ENCODE peak calls at places on chromosomes 13 and 19, in five cellular contexts. S, X, C, B and L are unnamed samples.

GRCh38 chr13:100854091-100854490 is 179.5 kb upstream of the TMTC4 start:
- DNase-seq in S (no peak), X (peak), C (no peak), B (no peak), L (no peak)

GRCh38 chr19:723247-723646 is 14.5 kb downstream of the PALM start:
- DNase-seq in S (no peak), X (no peak), C (no peak), B (no peak), L (no peak)

GRCh38 chr13:25171517-25172302 is at the start of gene AMER2:
- DNase-seq in S (peak), X (no peak), C (peak), B (peak), L (peak)

GRCh38 chr13:105721056-105721455 is 814.4 kb downstream of the EFNB2 start:
- DNase-seq in S (no peak), X (no peak), C (no peak), B (peak), L (no peak)

GRCh38 chr13:28337196-28338045 is 157.5 kb downstream of the FLT1 start:
- DNase-seq in S (no peak), X (no peak), C (no peak), B (peak), L (no peak)

GRCh38 chr19:23263870-23264590 is 13.8 kb upstream of the ZNF724 start:
- DNase-seq in S (no peak), X (no peak), C (no peak), B (no peak), L (peak)

GRCh38 chr19:23823952-23824389 is 65.3 kb upstream of the ZNF681 start:
- DNase-seq in S (peak), X (peak), C (no peak), B (peak), L (peak)

GRCh38 chr19:45717983-45718650 is 12.6 kb downstream of the FBXO46 start:
- DNase-seq in S (no peak), X (peak), C (no peak), B (peak), L (no peak)

GRCh38 chr19:17336872-17337674 is at the start of gene GTPBP3:
- DNase-seq in S (peak), X (peak), C (peak), B (peak), L (peak)

GRCh38 chr13:104426435-104426834 is 1360.2 kb upstream of the SLC10A2 start:
- DNase-seq in S (no peak), X (no peak), C (no peak), B (no peak), L (no peak)

GRCh38 chr13:48069573-48069972 is 25.3 kb downstream of the MED4 start:
- DNase-seq in S (no peak), X (no peak), C (no peak), B (no peak), L (no peak)

GRCh38 chr13:104648291-104648690 is 1582.1 kb upstream of the SLC10A2 start:
- DNase-seq in S (no peak), X (no peak), C (no peak), B (no peak), L (no peak)

GRCh38 chr19:39390460-39390758 is 497 bp downstream of the PAF1 start:
- DNase-seq in S (no peak), X (no peak), C (no peak), B (no peak), L (peak)

GRCh38 chr13:50892162-50892944 is 17.2 kb upstream of the RNASEH2B start:
- DNase-seq in S (no peak), X (no peak), C (no peak), B (no peak), L (no peak)

GRCh38 chr19:43660301-43660700 is 9.7 kb downstream of the PLAUR start:
- DNase-seq in S (no peak), X (no peak), C (no peak), B (no peak), L (no peak)

GRCh38 chr19:2034729-2035589 is 16.1 kb downstream of the MKNK2 start:
- DNase-seq in S (no peak), X (peak), C (peak), B (peak), L (peak)

GRCh38 chr13:44855860-44856259 is 133.4 kb downstream of the NUFIP1 start:
- DNase-seq in S (no peak), X (no peak), C (no peak), B (no peak), L (no peak)

GRCh38 chr13:110187501-110188161 is 119.3 kb downstream of the COL4A1 start:
- DNase-seq in S (no peak), X (no peak), C (no peak), B (peak), L (no peak)

GRCh38 chr13:93800342-93800741 is 573.7 kb downstream of the GPC6 start:
- DNase-seq in S (no peak), X (no peak), C (no peak), B (peak), L (no peak)

GRCh38 chr19:23470873-23471555 is 75.7 kb upstream of the ZNF91 start:
- DNase-seq in S (no peak), X (no peak), C (no peak), B (no peak), L (peak)

GRCh38 chr13:60167121-60167520 is 3.4 kb upstream of the DIAPH3 start:
- DNase-seq in S (no peak), X (no peak), C (no peak), B (no peak), L (peak)

GRCh38 chr19:53655042-53655665 is 23.4 kb downstream of the DPRX start:
- DNase-seq in S (no peak), X (no peak), C (no peak), B (no peak), L (no peak)

GRCh38 chr19:13492128-13492527 is 14.2 kb downstream of the CACNA1A start:
- DNase-seq in S (no peak), X (no peak), C (no peak), B (no peak), L (no peak)

GRCh38 chr13:54029226-54029625 is 1000.6 kb downstream of the OLFM4 start:
- DNase-seq in S (peak), X (no peak), C (no peak), B (peak), L (peak)

GRCh38 chr13:79338343-79338742 is 67.7 kb downstream of the RBM26 start:
- DNase-seq in S (no peak), X (no peak), C (no peak), B (no peak), L (peak)

GRCh38 chr13:36526897-36527296 is 94.6 kb downstream of the CCNA1 start:
- DNase-seq in S (no peak), X (no peak), C (no peak), B (no peak), L (no peak)

GRCh38 chr13:54387607-54388006 is 1359.0 kb downstream of the OLFM4 start:
- DNase-seq in S (no peak), X (no peak), C (no peak), B (no peak), L (no peak)

GRCh38 chr19:54209748-54210494 is 9.3 kb downstream of the RPS9 start:
- DNase-seq in S (no peak), X (no peak), C (no peak), B (peak), L (peak)

GRCh38 chr13:100625447-100625846 is 36.9 kb upstream of the GGACT start:
- DNase-seq in S (no peak), X (no peak), C (no peak), B (no peak), L (peak)

GRCh38 chr13:57629821-57630235 is 1.7 kb upstream of the PCDH17 start:
- DNase-seq in S (peak), X (peak), C (peak), B (peak), L (peak)

GRCh38 chr13:79108914-79109643 is 297.0 kb downstream of the RBM26 start:
- DNase-seq in S (no peak), X (no peak), C (no peak), B (no peak), L (no peak)

GRCh38 chr13:60654405-60654804 is 257.4 kb downstream of the TDRD3 start:
- DNase-seq in S (no peak), X (no peak), C (no peak), B (peak), L (peak)

GRCh38 chr19:39870171-39870971 is 24.2 kb upstream of the FBL start:
- DNase-seq in S (no peak), X (peak), C (peak), B (no peak), L (no peak)

GRCh38 chr13:75398072-75398471 is 83.9 kb downstream of the TBC1D4 start:
- DNase-seq in S (no peak), X (no peak), C (no peak), B (no peak), L (no peak)

GRCh38 chr19:34480971-34481821 is at the start of gene WTIP:
- DNase-seq in S (peak), X (peak), C (peak), B (peak), L (peak)
- H4K8ac ChIP-seq in S (peak), X (no peak), C (peak), B (peak), L (peak)

GRCh38 chr13:98094678-98095266 is 48.1 kb upstream of the FARP1 start:
- DNase-seq in S (no peak), X (no peak), C (no peak), B (no peak), L (no peak)

GRCh38 chr13:98083936-98084335 is 59.0 kb upstream of the FARP1 start:
- DNase-seq in S (no peak), X (no peak), C (no peak), B (no peak), L (no peak)

GRCh38 chr13:98089246-98089645 is 53.6 kb upstream of the FARP1 start:
- DNase-seq in S (no peak), X (no peak), C (no peak), B (peak), L (no peak)

GRCh38 chr13:98092888-98093287 is 50.0 kb upstream of the FARP1 start:
- DNase-seq in S (no peak), X (no peak), C (no peak), B (no peak), L (no peak)

GRCh38 chr13:98089826-98090225 is 53.1 kb upstream of the FARP1 start:
- DNase-seq in S (no peak), X (no peak), C (no peak), B (no peak), L (no peak)
- H3K9ac ChIP-seq in S (no peak), X (no peak), C (no peak), B (peak), L (no peak)

GRCh38 chr19:3743486-3743885 is 18.0 kb downstream of the APBA3 start:
- DNase-seq in S (no peak), X (no peak), C (no peak), B (peak), L (no peak)
- H2BK12ac ChIP-seq in S (no peak), X (no peak), C (no peak), B (no peak), L (no peak)

DNA sequence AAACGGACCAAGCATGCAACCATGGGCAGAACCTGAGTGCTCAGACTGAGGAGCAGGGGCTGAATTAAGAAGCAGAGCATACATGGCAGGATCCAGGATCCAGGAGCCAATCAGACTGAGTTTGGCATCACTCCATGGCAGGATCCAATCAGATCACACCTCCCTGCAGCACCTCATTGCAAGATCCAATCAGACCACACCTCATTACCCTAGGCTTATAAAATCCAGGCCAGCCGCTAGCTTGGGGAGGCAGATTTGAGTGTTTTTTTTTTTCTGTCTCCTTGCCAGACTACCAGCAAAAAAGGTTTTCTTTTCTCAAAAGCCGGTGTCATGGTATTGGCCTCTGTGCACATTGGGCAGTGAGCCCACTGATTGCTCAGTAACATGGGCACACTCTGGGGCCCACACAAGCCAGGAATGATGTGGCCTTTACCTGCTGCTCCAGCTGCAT is 127.9 kb upstream of the GJB6 start:
- DNase-seq in S (no peak), X (no peak), C (no peak), B (peak), L (no peak)
- H4K8ac ChIP-seq in S (no peak), X (no peak), C (no peak), B (no peak), L (no peak)

GRCh38 chr13:113366031-113366588 is 2.2 kb upstream of the GRTP1 start:
- DNase-seq in S (no peak), X (no peak), C (peak), B (no peak), L (no peak)

GRCh38 chr13:113365551-113365971 is 1.6 kb upstream of the GRTP1 start:
- DNase-seq in S (no peak), X (no peak), C (peak), B (no peak), L (no peak)

GRCh38 chr13:113367020-113367560 is 3.2 kb upstream of the GRTP1 start:
- DNase-seq in S (no peak), X (no peak), C (peak), B (no peak), L (no peak)

GRCh38 chr13:113364371-113364932 is 522 bp upstream of the GRTP1 start:
- DNase-seq in S (peak), X (no peak), C (no peak), B (no peak), L (no peak)

DNA sequence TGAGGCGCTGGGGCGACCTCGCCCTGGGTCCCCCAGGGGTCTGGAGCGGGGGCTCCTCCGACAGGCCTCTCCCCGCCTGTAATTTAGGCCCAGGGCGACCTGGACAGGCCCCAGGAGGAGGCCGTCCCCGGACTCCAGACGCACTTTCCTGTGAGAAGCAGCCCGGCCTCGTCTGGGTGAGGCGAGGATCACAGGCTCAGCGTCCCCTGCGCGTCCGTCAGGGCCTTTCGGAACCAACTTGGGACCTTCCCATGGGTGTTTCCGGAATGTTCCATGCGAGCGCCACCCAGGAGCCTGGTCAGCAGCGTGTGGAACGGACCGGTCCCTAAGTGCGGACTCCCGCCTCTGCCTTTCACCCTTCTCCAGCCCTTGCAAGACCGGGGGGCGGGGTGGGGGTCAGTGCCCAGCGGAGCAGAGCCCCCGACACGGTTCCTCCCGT is 1.0 kb upstream of the GRTP1 start:
- DNase-seq in S (no peak), X (no peak), C (no peak), B (no peak), L (no peak)
- H3K9ac ChIP-seq in S (no peak), X (no peak), C (no peak), B (peak), L (no peak)

DNA sequence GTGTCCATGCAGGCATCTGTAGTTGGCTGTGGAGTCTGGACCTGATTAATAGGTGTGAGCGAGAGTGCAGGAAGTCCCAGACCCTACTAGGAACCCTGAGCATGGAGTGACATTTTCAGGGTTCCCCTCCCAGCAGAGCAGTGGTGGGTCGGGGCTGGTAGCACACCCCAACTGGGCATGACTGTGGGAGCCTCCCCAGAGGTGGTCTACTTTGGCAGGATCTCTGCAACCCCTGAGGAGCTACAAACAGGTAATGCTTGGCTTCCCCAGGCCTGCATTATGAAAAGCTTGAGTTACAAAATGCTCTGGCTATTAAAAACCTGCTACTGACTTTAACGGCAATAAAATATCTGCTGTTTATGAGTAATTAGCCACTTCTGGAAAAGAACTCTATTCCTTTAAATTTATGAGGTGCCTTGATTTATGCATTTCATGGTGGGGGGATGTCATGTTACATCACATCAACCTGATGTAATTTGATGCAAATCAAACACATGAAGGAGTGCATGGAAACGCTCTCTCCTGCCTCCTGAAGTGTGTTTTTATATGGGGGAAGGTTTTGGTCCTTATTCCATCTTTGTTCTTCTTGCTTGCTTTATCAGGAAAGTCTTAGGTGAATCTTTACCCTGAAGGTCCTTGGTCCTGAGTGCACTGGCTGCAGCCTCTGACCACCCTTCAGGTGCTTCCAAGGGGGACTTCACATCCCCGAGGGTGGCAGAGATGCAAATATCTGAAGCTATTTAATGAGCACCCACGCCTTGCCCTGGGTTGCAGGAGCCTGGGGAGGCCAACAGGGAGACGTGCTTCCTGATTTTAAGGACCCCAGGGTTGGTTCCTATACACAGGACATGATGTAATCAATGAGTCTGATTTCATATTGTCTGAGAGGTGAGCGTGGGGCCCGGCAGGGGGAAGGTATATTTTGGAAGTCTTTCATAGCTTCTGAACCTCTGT is 54.0 kb downstream of the ZNF536 start:
- DNase-seq in S (no peak), X (no peak), C (peak), B (no peak), L (no peak)
- H2BK12ac ChIP-seq in S (no peak), X (no peak), C (no peak), B (no peak), L (no peak)

GRCh38 chr19:41225238-41226052 is 6.4 kb downstream of the AXL start:
- DNase-seq in S (no peak), X (peak), C (no peak), B (peak), L (peak)

GRCh38 chr19:41223431-41224234 is 4.6 kb downstream of the AXL start:
- DNase-seq in S (peak), X (peak), C (peak), B (peak), L (no peak)

GRCh38 chr19:41226053-41226873 is 7.2 kb downstream of the AXL start:
- DNase-seq in S (peak), X (peak), C (peak), B (peak), L (peak)

GRCh38 chr19:41226874-41227390 is 7.9 kb downstream of the AXL start:
- DNase-seq in S (no peak), X (no peak), C (no peak), B (no peak), L (no peak)

GRCh38 chr19:41224632-41225031 is 5.6 kb downstream of the AXL start:
- DNase-seq in S (no peak), X (no peak), C (no peak), B (peak), L (no peak)
- H4K8ac ChIP-seq in S (no peak), X (no peak), C (peak), B (no peak), L (peak)

GRCh38 chr19:50820086-50820485 is 3.5 kb downstream of the KLK1 start:
- DNase-seq in S (no peak), X (no peak), C (peak), B (no peak), L (no peak)
- H3K9ac ChIP-seq in S (no peak), X (no peak), C (no peak), B (no peak), L (no peak)

GRCh38 chr13:85434927-85435326 is 364.3 kb downstream of the SLITRK6 start:
- DNase-seq in S (no peak), X (no peak), C (no peak), B (no peak), L (no peak)

GRCh38 chr13:85436029-85436428 is 363.2 kb downstream of the SLITRK6 start:
- DNase-seq in S (no peak), X (no peak), C (no peak), B (no peak), L (no peak)

GRCh38 chr13:85430216-85430615 is 369.0 kb downstream of the SLITRK6 start:
- DNase-seq in S (no peak), X (no peak), C (no peak), B (no peak), L (no peak)

GRCh38 chr13:85431720-85432119 is 367.5 kb downstream of the SLITRK6 start:
- DNase-seq in S (no peak), X (no peak), C (no peak), B (no peak), L (no peak)
- H2BK12ac ChIP-seq in S (no peak), X (no peak), C (no peak), B (no peak), L (peak)